ENCODE peak calls at places on chromosomes 7 and 10, in nine cellular contexts. One of them, this sample, is unnamed.
A peak's percentile ranks its signal among the peaks of the same experiment; 100 is the strongest.

GRCh38 chr7:98423043-98423442 is 22.2 kb upstream of the BAIAP2L1 start:
- DNase-seq in upper lobe of right lung: no peak
- DNase-seq in gastrocnemius medialis: no peak
- DNase-seq in uterus: no peak
- DNase-seq in fibroblast of lung: peak; percentile 26
- DNase-seq in A673: peak; percentile 72
- DNase-seq in H1: no peak
- DNase-seq in kidney: no peak
- DNase-seq in lower lobe of right lung: no peak
- DNase-seq in this sample: no peak

GRCh38 chr7:5363729-5364128 is 59.9 kb downstream of the TNRC18 start:
- DNase-seq in lower lobe of right lung: no peak
- DNase-seq in A673: no peak
- DNase-seq in H1: no peak
- DNase-seq in uterus: no peak
- DNase-seq in upper lobe of right lung: no peak
- DNase-seq in kidney: no peak
- DNase-seq in fibroblast of lung: no peak
- DNase-seq in gastrocnemius medialis: no peak
- DNase-seq in this sample: no peak

GRCh38 chr10:75678527-75678926 is 247.1 kb downstream of the LRMDA start:
- DNase-seq in kidney: no peak
- DNase-seq in H1: no peak
- DNase-seq in uterus: no peak
- DNase-seq in A673: no peak
- DNase-seq in upper lobe of right lung: no peak
- DNase-seq in lower lobe of right lung: no peak
- DNase-seq in gastrocnemius medialis: no peak
- DNase-seq in fibroblast of lung: no peak
- DNase-seq in this sample: no peak

GRCh38 chr7:98329100-98329871 is 47.8 kb downstream of the BRI3 start:
- DNase-seq in kidney: no peak
- DNase-seq in upper lobe of right lung: peak; percentile 36
- DNase-seq in A673: no peak
- DNase-seq in fibroblast of lung: peak; percentile 58
- DNase-seq in H1: no peak
- DNase-seq in lower lobe of right lung: no peak
- DNase-seq in gastrocnemius medialis: no peak
- DNase-seq in uterus: no peak
- DNase-seq in this sample: no peak

GRCh38 chr10:129626801-129627434 is 159.9 kb downstream of the MGMT start:
- DNase-seq in H1: no peak
- DNase-seq in A673: peak; percentile 69
- DNase-seq in upper lobe of right lung: no peak
- DNase-seq in lower lobe of right lung: no peak
- DNase-seq in gastrocnemius medialis: no peak
- DNase-seq in kidney: no peak
- DNase-seq in fibroblast of lung: no peak
- DNase-seq in uterus: no peak
- DNase-seq in this sample: no peak

GRCh38 chr10:6108631-6109443 is 20.0 kb downstream of the RBM17 start:
- DNase-seq in fibroblast of lung: peak; percentile 36
- DNase-seq in H1: no peak
- DNase-seq in kidney: no peak
- DNase-seq in upper lobe of right lung: no peak
- DNase-seq in gastrocnemius medialis: no peak
- DNase-seq in A673: peak; percentile 68
- DNase-seq in lower lobe of right lung: no peak
- DNase-seq in uterus: no peak
- DNase-seq in this sample: peak; percentile 61

GRCh38 chr10:70528726-70529362 is 50.3 kb downstream of the PALD1 start:
- DNase-seq in fibroblast of lung: peak; percentile 54
- DNase-seq in uterus: no peak
- DNase-seq in upper lobe of right lung: no peak
- DNase-seq in H1: no peak
- DNase-seq in lower lobe of right lung: no peak
- DNase-seq in kidney: no peak
- DNase-seq in A673: peak; percentile 75
- DNase-seq in gastrocnemius medialis: no peak
- DNase-seq in this sample: peak; percentile 52

GRCh38 chr7:34821965-34822558 is 164.0 kb downstream of the NPSR1 start:
- DNase-seq in upper lobe of right lung: no peak
- DNase-seq in H1: no peak
- DNase-seq in A673: no peak
- DNase-seq in lower lobe of right lung: no peak
- DNase-seq in fibroblast of lung: no peak
- DNase-seq in kidney: no peak
- DNase-seq in gastrocnemius medialis: no peak
- DNase-seq in uterus: no peak
- DNase-seq in this sample: no peak

GRCh38 chr10:45502458-45502857 is 128.4 kb downstream of the ALOX5 start:
- DNase-seq in H1: no peak
- DNase-seq in A673: no peak
- DNase-seq in upper lobe of right lung: no peak
- DNase-seq in fibroblast of lung: no peak
- DNase-seq in gastrocnemius medialis: no peak
- DNase-seq in uterus: no peak
- DNase-seq in lower lobe of right lung: no peak
- DNase-seq in kidney: no peak
- DNase-seq in this sample: peak; percentile 24

GRCh38 chr7:6290345-6290744 is 17.9 kb upstream of the CYTH3 start:
- DNase-seq in lower lobe of right lung: no peak
- DNase-seq in kidney: no peak
- DNase-seq in uterus: no peak
- DNase-seq in upper lobe of right lung: no peak
- DNase-seq in A673: no peak
- DNase-seq in fibroblast of lung: no peak
- DNase-seq in H1: no peak
- DNase-seq in gastrocnemius medialis: no peak
- DNase-seq in this sample: no peak

DNA sequence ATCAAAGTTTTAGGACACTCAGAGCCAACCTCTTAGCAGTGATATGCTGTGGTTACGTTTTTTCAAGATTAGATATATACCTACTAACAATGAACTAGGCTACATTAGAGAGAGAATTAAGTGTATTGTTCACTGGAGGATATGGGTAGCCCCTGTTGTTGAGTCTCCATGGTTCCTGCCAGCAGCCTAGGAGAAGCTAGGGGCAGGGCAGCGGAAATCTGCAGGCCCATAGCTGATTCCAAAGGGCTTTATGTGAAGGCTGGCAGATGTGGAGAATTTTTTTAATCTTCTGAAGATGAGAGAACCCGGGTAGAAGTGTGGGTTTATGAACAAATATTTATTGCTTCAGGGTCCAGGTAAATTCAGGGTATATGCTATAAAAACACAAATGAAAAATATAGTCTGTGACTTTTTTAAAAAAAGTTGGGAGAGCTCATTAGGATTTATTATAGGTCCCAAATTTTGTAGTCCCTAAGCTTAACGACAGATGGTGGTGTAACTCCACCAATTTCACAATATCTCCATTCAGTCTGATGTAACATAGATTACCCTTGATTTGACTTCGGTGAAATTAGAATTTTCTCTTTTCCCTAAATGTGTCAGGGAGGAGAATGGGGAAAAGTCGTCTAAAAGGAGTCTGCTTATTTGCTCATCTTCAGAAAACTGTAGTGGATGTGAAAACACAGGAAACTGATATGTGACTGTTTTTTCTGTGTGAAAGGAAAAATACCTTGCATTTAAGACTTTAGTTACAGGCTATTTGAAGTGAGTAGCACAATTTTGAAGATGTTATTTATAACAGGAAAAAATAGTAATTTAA is 163.0 kb upstream of the PPP1R3A start:
- DNase-seq in kidney: no peak
- DNase-seq in A673: peak; percentile 71
- DNase-seq in lower lobe of right lung: no peak
- DNase-seq in fibroblast of lung: peak; percentile 57
- DNase-seq in H1: no peak
- DNase-seq in uterus: no peak
- DNase-seq in upper lobe of right lung: no peak
- DNase-seq in gastrocnemius medialis: no peak
- DNase-seq in this sample: peak; percentile 80
- TF ChIP-seq CTCF in kidney: peak; percentile 41
- TF ChIP-seq CTCF in A673: peak; percentile 60
- TF ChIP-seq CTCF in lower lobe of right lung: peak; percentile 54
- TF ChIP-seq CTCF in fibroblast of lung: peak; percentile 31
- TF ChIP-seq CTCF in H1: no peak
- TF ChIP-seq CTCF in uterus: peak; percentile 61
- TF ChIP-seq CTCF in upper lobe of right lung: peak; percentile 55
- TF ChIP-seq CTCF in gastrocnemius medialis: peak; percentile 68
- TF ChIP-seq CTCF in this sample: peak; percentile 26

GRCh38 chr10:137031-137430 is 1.8 kb downstream of the ZMYND11 start:
- DNase-seq in fibroblast of lung: peak; percentile 18
- DNase-seq in kidney: no peak
- DNase-seq in H1: peak; percentile 57
- DNase-seq in lower lobe of right lung: no peak
- DNase-seq in upper lobe of right lung: no peak
- DNase-seq in A673: peak; percentile 56
- DNase-seq in uterus: no peak
- DNase-seq in gastrocnemius medialis: no peak
- DNase-seq in this sample: peak; percentile 17

GRCh38 chr10:136465-136762 is 1.2 kb downstream of the ZMYND11 start:
- DNase-seq in upper lobe of right lung: no peak
- DNase-seq in H1: no peak
- DNase-seq in A673: no peak
- DNase-seq in lower lobe of right lung: no peak
- DNase-seq in kidney: no peak
- DNase-seq in fibroblast of lung: no peak
- DNase-seq in uterus: no peak
- DNase-seq in gastrocnemius medialis: no peak
- DNase-seq in this sample: no peak

GRCh38 chr10:134205-134742 is 981 bp upstream of the ZMYND11 start:
- DNase-seq in upper lobe of right lung: peak; percentile 69
- DNase-seq in A673: no peak
- DNase-seq in kidney: no peak
- DNase-seq in H1: no peak
- DNase-seq in fibroblast of lung: peak; percentile 26
- DNase-seq in gastrocnemius medialis: no peak
- DNase-seq in lower lobe of right lung: no peak
- DNase-seq in uterus: no peak
- DNase-seq in this sample: peak; percentile 48

GRCh38 chr10:134743-135600 is at the start of gene ZMYND11:
- DNase-seq in A673: peak; percentile 82
- DNase-seq in kidney: peak; percentile 92
- DNase-seq in upper lobe of right lung: peak; percentile 89
- DNase-seq in fibroblast of lung: peak; percentile 66
- DNase-seq in H1: peak; percentile 68
- DNase-seq in lower lobe of right lung: peak; percentile 76
- DNase-seq in gastrocnemius medialis: peak; percentile 43
- DNase-seq in uterus: peak; percentile 63
- DNase-seq in this sample: peak; percentile 54

GRCh38 chr10:135601-136464 is 578 bp downstream of the ZMYND11 start:
- DNase-seq in A673: peak; percentile 73
- DNase-seq in gastrocnemius medialis: peak; percentile 45
- DNase-seq in upper lobe of right lung: peak; percentile 87
- DNase-seq in uterus: peak; percentile 65
- DNase-seq in kidney: peak; percentile 92
- DNase-seq in fibroblast of lung: peak; percentile 63
- DNase-seq in lower lobe of right lung: peak; percentile 83
- DNase-seq in H1: peak; percentile 73
- DNase-seq in this sample: peak; percentile 64
- H3K27ac ChIP-seq in A673: peak overlapping the region; percentile 97
- H3K27ac ChIP-seq in gastrocnemius medialis: peak overlapping the region; percentile 84
- H3K27ac ChIP-seq in upper lobe of right lung: peak overlapping the region; percentile 97
- H3K27ac ChIP-seq in uterus: peak overlapping the region; percentile 99
- H3K27ac ChIP-seq in kidney: peak overlapping the region; percentile 94
- H3K27ac ChIP-seq in fibroblast of lung: peak overlapping the region; percentile 92
- H3K27ac ChIP-seq in lower lobe of right lung: peak overlapping the region; percentile 96
- H3K27ac ChIP-seq in H1: peak overlapping the region; percentile 35
- H3K27ac ChIP-seq in this sample: peak overlapping the region; percentile 74

GRCh38 chr7:105876964-105877601 is 684 bp upstream of the ATXN7L1 start:
- DNase-seq in gastrocnemius medialis: no peak
- DNase-seq in lower lobe of right lung: peak; percentile 48
- DNase-seq in kidney: peak; percentile 75
- DNase-seq in H1: peak; percentile 75
- DNase-seq in upper lobe of right lung: peak; percentile 68
- DNase-seq in uterus: peak; percentile 39
- DNase-seq in A673: peak; percentile 53
- DNase-seq in fibroblast of lung: peak; percentile 32
- DNase-seq in this sample: peak; percentile 52
- TF ChIP-seq CTCF in gastrocnemius medialis: no peak
- TF ChIP-seq CTCF in lower lobe of right lung: no peak
- TF ChIP-seq CTCF in kidney: no peak
- TF ChIP-seq CTCF in H1: no peak
- TF ChIP-seq CTCF in upper lobe of right lung: no peak
- TF ChIP-seq CTCF in uterus: no peak
- TF ChIP-seq CTCF in A673: no peak
- TF ChIP-seq CTCF in fibroblast of lung: peak; percentile 12
- TF ChIP-seq CTCF in this sample: no peak

GRCh38 chr10:113856563-113856962 is 2.1 kb downstream of the NHLRC2 start:
- DNase-seq in kidney: no peak
- DNase-seq in fibroblast of lung: no peak
- DNase-seq in gastrocnemius medialis: no peak
- DNase-seq in H1: no peak
- DNase-seq in upper lobe of right lung: no peak
- DNase-seq in A673: peak; percentile 30
- DNase-seq in uterus: no peak
- DNase-seq in lower lobe of right lung: no peak
- DNase-seq in this sample: peak; percentile 26
- H3K27ac ChIP-seq in kidney: no peak overlapping the region
- H3K27ac ChIP-seq in fibroblast of lung: no peak overlapping the region
- H3K27ac ChIP-seq in gastrocnemius medialis: peak overlapping the region; percentile 94
- H3K27ac ChIP-seq in H1: no peak overlapping the region
- H3K27ac ChIP-seq in upper lobe of right lung: no peak overlapping the region
- H3K27ac ChIP-seq in A673: peak overlapping the region; percentile 99
- H3K27ac ChIP-seq in uterus: no peak overlapping the region
- H3K27ac ChIP-seq in lower lobe of right lung: no peak overlapping the region
- H3K27ac ChIP-seq in this sample: peak overlapping the region; percentile 25